ENCODE peak calls at places on chromosomes 16 and 17, in eight cellular contexts. R is NCI-H1436, A is left cardiac atrium, E is omental fat pad, X is RCC 7860, H is HEK293T, N is germinal center, T is IMR-90. W is an unnamed sample.
A peak's percentile ranks its signal among the peaks of the same experiment; 100 is the strongest.

GRCh38 chr16:59179446-59180082 is 445.4 kb upstream of the GOT2 start:
- DNase-seq in R (no peak), X (no peak), N (no peak), A (no peak), T (no peak), E (no peak), H (no peak), W (no peak)

GRCh38 chr17:64154321-64155089 is 24.6 kb upstream of the ERN1 start:
- DNase-seq in H (no peak), A (no peak), E (no peak), X (no peak), R (no peak), T (no peak), N (no peak), W (no peak)

GRCh38 chr16:56702836-56703235 is 20.6 kb downstream of the MT1X start:
- DNase-seq in E (no peak), R (no peak), A (no peak), N (no peak), H (no peak), T (no peak), X (no peak), W (no peak)

GRCh38 chr17:74354123-74354522 is 7.5 kb downstream of the BTBD17 start:
- DNase-seq in N (peak; percentile 49), R (no peak), E (no peak), H (no peak), X (no peak), A (peak; percentile 53), T (no peak), W (no peak)

GRCh38 chr17:5526821-5527598 is 40.6 kb downstream of the MIS12 start:
- DNase-seq in E (no peak), A (peak; percentile 78), T (peak; percentile 98), H (peak; percentile 77), X (peak; percentile 96), R (no peak), N (no peak), W (peak; percentile 4)

GRCh38 chr17:81917565-81918332 is at the start of gene SIRT7:
- DNase-seq in E (no peak), N (peak; percentile 97), X (peak; percentile 63), T (peak; percentile 58), A (peak; percentile 79), H (peak; percentile 97), R (peak; percentile 89), W (no peak)

GRCh38 chr16:878886-879285 is 78.4 kb upstream of the GNG13 start:
- DNase-seq in T (no peak), A (no peak), N (no peak), E (no peak), H (no peak), X (no peak), R (no peak), W (no peak)

GRCh38 chr16:74868501-74868900 is 93.9 kb upstream of the FA2H start:
- DNase-seq in A (no peak), X (no peak), H (no peak), N (no peak), E (no peak), R (no peak), T (peak; percentile 48), W (no peak)

GRCh38 chr17:63774982-63775290 is 966 bp downstream of the DDX42 start:
- DNase-seq in T (peak; percentile 21), R (no peak), A (no peak), E (no peak), N (no peak), X (no peak), H (no peak), W (no peak)

GRCh38 chr16:82628741-82629140 is 2.0 kb downstream of the CDH13 start:
- DNase-seq in N (no peak), E (no peak), H (no peak), A (no peak), X (no peak), T (no peak), R (no peak), W (no peak)

GRCh38 chr16:77556203-77556602 is 121.4 kb upstream of the ADAMTS18 start:
- DNase-seq in H (no peak), T (no peak), R (no peak), N (no peak), X (peak; percentile 6), E (no peak), A (no peak), W (no peak)

GRCh38 chr17:40598021-40598927 is 33.0 kb upstream of the CCR7 start:
- DNase-seq in A (no peak), R (no peak), E (no peak), T (no peak), H (no peak), X (no peak), N (peak; percentile 21), W (no peak)

GRCh38 chr17:35801583-35802224 is 6.3 kb upstream of the MMP28 start:
- DNase-seq in T (no peak), N (peak; percentile 56), H (no peak), A (peak; percentile 89), R (peak; percentile 79), E (no peak), X (no peak), W (peak; percentile 25)

GRCh38 chr16:50520451-50521245 is 27.5 kb upstream of the NKD1 start:
- DNase-seq in R (no peak), H (no peak), X (no peak), T (no peak), A (no peak), E (no peak), N (no peak), W (no peak)

GRCh38 chr17:17341452-17341851 is 38.3 kb downstream of the NT5M start:
- DNase-seq in T (no peak), A (no peak), X (no peak), N (no peak), R (no peak), E (no peak), H (no peak), W (no peak)

GRCh38 chr16:66435896-66436295 is 8.8 kb downstream of the BEAN1 start:
- DNase-seq in R (no peak), A (no peak), X (no peak), N (no peak), T (no peak), E (no peak), H (no peak), W (no peak)

GRCh38 chr17:41394254-41395016 is 3.0 kb downstream of the KRT31 start:
- DNase-seq in A (no peak), N (no peak), X (peak; percentile 37), E (no peak), R (no peak), H (no peak), T (peak; percentile 23), W (no peak)

GRCh38 chr16:910181-910580 is 60.6 kb downstream of the LMF1 start:
- DNase-seq in X (no peak), N (no peak), H (no peak), E (no peak), R (no peak), T (no peak), A (no peak), W (no peak)

GRCh38 chr16:12661656-12662172 is 142.0 kb downstream of the CPPED1 start:
- DNase-seq in X (no peak), N (no peak), A (no peak), E (no peak), T (peak; percentile 13), H (peak; percentile 25), R (no peak), W (no peak)

GRCh38 chr17:44448412-44448811 is 54.8 kb downstream of the GPATCH8 start:
- DNase-seq in H (no peak), R (no peak), A (no peak), X (no peak), N (no peak), T (no peak), E (no peak), W (no peak)

GRCh38 chr16:81366316-81366932 is 51.7 kb downstream of the GAN start:
- DNase-seq in X (peak; percentile 56), E (no peak), T (peak; percentile 59), R (peak; percentile 34), A (no peak), H (peak; percentile 52), N (peak; percentile 57), W (peak; percentile 53)

GRCh38 chr16:48862087-48862532 is 252.1 kb upstream of the N4BP1 start:
- DNase-seq in X (peak; percentile 40), R (no peak), N (peak; percentile 35), H (no peak), E (no peak), A (no peak), T (peak; percentile 80), W (no peak)

GRCh38 chr17:18261146-18261515 is 669 bp downstream of the MIEF2 start:
- DNase-seq in R (no peak), N (peak; percentile 53), X (peak; percentile 81), E (peak; percentile 38), H (peak; percentile 27), A (peak; percentile 77), T (peak; percentile 44), W (no peak)

GRCh38 chr16:28823291-28823718 is 506 bp downstream of the ATXN2L start:
- DNase-seq in N (peak; percentile 52), T (no peak), R (no peak), X (no peak), A (peak; percentile 29), E (no peak), H (no peak), W (no peak)

GRCh38 chr17:9150407-9151090 is 129.2 kb downstream of the NTN1 start:
- DNase-seq in A (no peak), R (no peak), X (no peak), N (no peak), H (no peak), E (no peak), T (peak; percentile 1), W (no peak)